ENCODE peak calls at places on chromosomes 7 and 10, in ten cellular contexts. Q is nucleus accumbens; A is H9; M is GOT3; U is mammary epithelial cell; Z is HFF-Myc; C is stimulated activated CD4-positive, alpha-beta T cell treated with anti-CD3 and anti-CD28 coated beads, Interleukin-1b, Interleukin-23, amount 100 ng/mL, for 24 hours; L is iris pigment epithelial cell; B is T-cell; H is cardiac fibroblast. D is an unnamed sample.

GRCh38 chr10:48792687-48793096 is 108.0 kb downstream of the WDFY4 start:
- DNase-seq in Q (no peak), A (no peak), M (no peak), U (peak), Z (peak), C (no peak), L (peak), B (no peak), H (peak), D (peak)

GRCh38 chr10:88039496-88040200 is 176.2 kb downstream of the PTEN start:
- DNase-seq in Q (no peak), A (no peak), M (no peak), U (peak), Z (no peak), C (no peak), L (peak), B (no peak), H (peak), D (no peak)

GRCh38 chr10:69088801-69089501 is 1.0 kb downstream of the SRGN start:
- DNase-seq in Q (no peak), A (no peak), M (no peak), U (no peak), Z (no peak), C (no peak), L (peak), B (peak), H (peak), D (peak)

GRCh38 chr7:64997927-64998391 is 7.1 kb upstream of the ZNF117 start:
- DNase-seq in Q (no peak), A (no peak), M (no peak), U (peak), Z (no peak), C (no peak), L (peak), B (no peak), H (peak), D (no peak)

GRCh38 chr10:7686351-7687171 is 16.6 kb upstream of the ITIH2 start:
- DNase-seq in Q (no peak), A (no peak), M (no peak), U (no peak), Z (no peak), C (no peak), L (no peak), B (no peak), H (no peak), D (no peak)

GRCh38 chr7:85186083-85186520 is 754 bp downstream of the SEMA3D start:
- DNase-seq in Q (peak), A (peak), M (no peak), U (peak), Z (peak), C (no peak), L (peak), B (no peak), H (peak), D (peak)

GRCh38 chr10:93062499-93063216 is 2.1 kb downstream of the CYP26C1 start:
- DNase-seq in Q (no peak), A (peak), M (no peak), U (peak), Z (no peak), C (peak), L (peak), B (no peak), H (peak), D (no peak)

GRCh38 chr10:123882681-123883445 is 8.7 kb downstream of the CPXM2 start:
- DNase-seq in Q (no peak), A (no peak), M (no peak), U (no peak), Z (no peak), C (no peak), L (no peak), B (no peak), H (no peak), D (no peak)

GRCh38 chr10:3330687-3331086 is 158.1 kb upstream of the PITRM1 start:
- DNase-seq in Q (no peak), A (no peak), M (peak), U (peak), Z (no peak), C (no peak), L (peak), B (no peak), H (peak), D (no peak)

GRCh38 chr10:124624456-124624855 is 119.7 kb downstream of the FAM53B start:
- DNase-seq in Q (no peak), A (no peak), M (no peak), U (no peak), Z (no peak), C (no peak), L (no peak), B (no peak), H (no peak), D (no peak)

GRCh38 chr10:30999084-30999712 is 32.5 kb downstream of the ZNF438 start:
- DNase-seq in Q (no peak), A (no peak), M (no peak), U (peak), Z (peak), C (no peak), L (peak), B (no peak), H (peak), D (peak)

GRCh38 chr10:113475381-113475807 is 77.5 kb upstream of the HABP2 start:
- DNase-seq in Q (no peak), A (no peak), M (no peak), U (peak), Z (no peak), C (no peak), L (peak), B (no peak), H (no peak), D (no peak)

GRCh38 chr7:28411876-28412662 is at the start of gene CREB5:
- DNase-seq in Q (peak), A (peak), M (no peak), U (no peak), Z (no peak), C (no peak), L (no peak), B (no peak), H (no peak), D (no peak)

GRCh38 chr7:92246363-92247101 is 758 bp downstream of the ANKIB1 start:
- DNase-seq in Q (peak), A (peak), M (no peak), U (peak), Z (no peak), C (no peak), L (peak), B (peak), H (peak), D (peak)

GRCh38 chr10:123391275-123392028 is 237.2 kb downstream of the BUB3 start:
- DNase-seq in Q (no peak), A (no peak), M (no peak), U (no peak), Z (no peak), C (no peak), L (no peak), B (no peak), H (no peak), D (no peak)

GRCh38 chr7:124084024-124084423 is 51.2 kb upstream of the TMEM229A start:
- DNase-seq in Q (no peak), A (no peak), M (no peak), U (no peak), Z (no peak), C (no peak), L (no peak), B (no peak), H (peak), D (peak)

GRCh38 chr7:110693348-110693747 is 397.6 kb upstream of the LRRN3 start:
- DNase-seq in Q (no peak), A (no peak), M (no peak), U (no peak), Z (no peak), C (no peak), L (no peak), B (no peak), H (no peak), D (no peak)

GRCh38 chr7:25586513-25586912 is 358.2 kb upstream of the NPVF start:
- DNase-seq in Q (no peak), A (no peak), M (no peak), U (no peak), Z (no peak), C (no peak), L (no peak), B (no peak), H (no peak), D (peak)

GRCh38 chr7:158401295-158401694 is 186.3 kb downstream of the PTPRN2 start:
- DNase-seq in Q (no peak), A (no peak), M (no peak), U (no peak), Z (no peak), C (no peak), L (no peak), B (no peak), H (no peak), D (no peak)

GRCh38 chr10:111125102-111125501 is 48.3 kb downstream of the ADRA2A start:
- DNase-seq in Q (no peak), A (no peak), M (no peak), U (no peak), Z (no peak), C (no peak), L (no peak), B (no peak), H (no peak), D (no peak)

GRCh38 chr10:5538446-5538845 is 13.7 kb downstream of the CALML3 start:
- DNase-seq in Q (no peak), A (no peak), M (no peak), U (peak), Z (no peak), C (no peak), L (peak), B (no peak), H (peak), D (no peak)

GRCh38 chr7:64626557-64626956 is 39.4 kb upstream of the ZNF107 start:
- DNase-seq in Q (no peak), A (no peak), M (no peak), U (no peak), Z (no peak), C (no peak), L (no peak), B (no peak), H (no peak), D (no peak)

GRCh38 chr7:22765609-22766008 is 38.6 kb downstream of the IL6 start:
- DNase-seq in Q (no peak), A (no peak), M (no peak), U (no peak), Z (no peak), C (no peak), L (no peak), B (no peak), H (no peak), D (no peak)

GRCh38 chr7:139776486-139777303 is 1.1 kb downstream of the HIPK2 start:
- DNase-seq in Q (no peak), A (no peak), M (no peak), U (no peak), Z (no peak), C (no peak), L (peak), B (no peak), H (peak), D (peak)

GRCh38 chr7:87456247-87456646 is 19.2 kb downstream of the ABCB4 start:
- DNase-seq in Q (no peak), A (no peak), M (no peak), U (no peak), Z (no peak), C (no peak), L (no peak), B (no peak), H (no peak), D (no peak)

D was measured in KBM-7.